ENCODE peak calls at places on chromosomes 2 and 18, in five cellular contexts. One of them, this sample, is unnamed.

GRCh38 chr2:26590439-26590838 is 50.7 kb downstream of the CIB4 start:
- DNase-seq in PC-3: no peak
- DNase-seq in SK-N-SH: peak; percentile 31
- DNase-seq in GM23248: no peak
- DNase-seq in HCT116: no peak
- DNase-seq in this sample: no peak

GRCh38 chr2:182767578-182767977 is 51.5 kb downstream of the DNAJC10 start:
- DNase-seq in PC-3: peak; percentile 61
- DNase-seq in SK-N-SH: peak; percentile 6
- DNase-seq in GM23248: peak; percentile 37
- DNase-seq in HCT116: peak; percentile 8
- DNase-seq in this sample: peak; percentile 18

GRCh38 chr18:49319590-49319989 is 140.9 kb downstream of the DYM start:
- DNase-seq in PC-3: no peak
- DNase-seq in SK-N-SH: no peak
- DNase-seq in GM23248: peak; percentile 19
- DNase-seq in HCT116: no peak
- DNase-seq in this sample: no peak

GRCh38 chr2:43464546-43464945 is 131.3 kb downstream of the THADA start:
- DNase-seq in PC-3: no peak
- DNase-seq in SK-N-SH: no peak
- DNase-seq in GM23248: peak; percentile 67
- DNase-seq in HCT116: no peak
- DNase-seq in this sample: no peak

GRCh38 chr18:24669502-24669901 is 209.1 kb downstream of the HRH4 start:
- DNase-seq in PC-3: no peak
- DNase-seq in SK-N-SH: no peak
- DNase-seq in GM23248: no peak
- DNase-seq in HCT116: no peak
- DNase-seq in this sample: no peak

GRCh38 chr2:86204458-86204857 is 5.2 kb downstream of the MRPL35 start:
- DNase-seq in PC-3: no peak
- DNase-seq in SK-N-SH: no peak
- DNase-seq in GM23248: no peak
- DNase-seq in HCT116: no peak
- DNase-seq in this sample: no peak

GRCh38 chr18:44510376-44510775 is 170.3 kb upstream of the SETBP1 start:
- DNase-seq in PC-3: no peak
- DNase-seq in SK-N-SH: no peak
- DNase-seq in GM23248: no peak
- DNase-seq in HCT116: no peak
- DNase-seq in this sample: no peak

GRCh38 chr2:241389697-241390096 is 33.6 kb downstream of the FARP2 start:
- DNase-seq in PC-3: no peak
- DNase-seq in SK-N-SH: no peak
- DNase-seq in GM23248: peak; percentile 32
- DNase-seq in HCT116: no peak
- DNase-seq in this sample: no peak

GRCh38 chr2:47016172-47016913 is 100.7 kb upstream of the MCFD2 start:
- DNase-seq in PC-3: peak; percentile 95
- DNase-seq in SK-N-SH: no peak
- DNase-seq in GM23248: peak; percentile 92
- DNase-seq in HCT116: peak; percentile 60
- DNase-seq in this sample: peak; percentile 32

GRCh38 chr2:128638741-128639477 is 320.2 kb upstream of the HS6ST1 start:
- DNase-seq in PC-3: no peak
- DNase-seq in SK-N-SH: peak; percentile 42
- DNase-seq in GM23248: peak; percentile 70
- DNase-seq in HCT116: no peak
- DNase-seq in this sample: no peak
- H3K9me2 ChIP-seq in PC-3: no peaks in the 10 kb centered on the region
- H3K9me2 ChIP-seq in SK-N-SH: no peaks in the 10 kb centered on the region
- H3K9me2 ChIP-seq in GM23248: no peaks in the 10 kb centered on the region
- H3K9me2 ChIP-seq in HCT116: no peaks in the 10 kb centered on the region
- H3K9me2 ChIP-seq in this sample: no peaks in the 10 kb centered on the region

DNA sequence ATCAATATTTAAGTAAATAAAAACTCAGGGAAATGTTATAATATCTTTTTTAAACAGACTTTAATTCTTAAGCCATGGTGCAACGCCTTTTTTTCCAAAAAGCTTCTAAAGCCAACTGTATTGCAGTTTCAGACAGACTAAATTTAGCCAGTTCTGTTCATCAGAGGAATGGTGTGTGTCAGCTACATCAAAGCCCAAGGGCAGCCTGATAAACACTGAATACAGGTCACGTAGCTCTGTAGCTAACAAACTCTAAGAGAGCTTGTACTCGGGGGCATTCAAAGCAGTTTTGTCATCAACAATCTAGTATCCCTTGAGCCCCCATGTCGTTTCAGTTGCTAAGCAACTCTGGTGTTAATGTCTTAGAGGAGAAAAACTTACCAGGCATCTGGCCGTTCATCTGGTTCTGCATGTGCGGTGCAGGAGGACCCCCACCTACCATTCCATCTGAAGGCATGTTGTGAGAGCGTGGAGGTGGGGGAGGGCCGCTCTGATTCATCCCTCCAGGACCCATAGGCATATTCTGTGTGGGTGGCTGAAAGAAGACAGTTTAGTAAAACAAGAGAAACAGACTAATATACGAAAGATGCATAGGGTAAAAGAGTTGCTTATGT is 33.1 kb downstream of the SS18 start:
- DNase-seq in PC-3: no peak
- DNase-seq in SK-N-SH: peak; percentile 65
- DNase-seq in GM23248: no peak
- DNase-seq in HCT116: no peak
- DNase-seq in this sample: no peak
- H3K9ac ChIP-seq in PC-3: no peak overlapping the region
- H3K9ac ChIP-seq in SK-N-SH: no peak overlapping the region
- H3K9ac ChIP-seq in GM23248: no peak overlapping the region
- H3K9ac ChIP-seq in HCT116: no peak overlapping the region
- H3K9ac ChIP-seq in this sample: no peak overlapping the region

GRCh38 chr2:7988440-7988839 is 693.4 kb upstream of the ID2 start:
- DNase-seq in PC-3: peak; percentile 32
- DNase-seq in SK-N-SH: no peak
- DNase-seq in GM23248: no peak
- DNase-seq in HCT116: no peak
- DNase-seq in this sample: no peak
- H3K9me2 ChIP-seq in PC-3: no peaks in the 10 kb centered on the region
- H3K9me2 ChIP-seq in SK-N-SH: no peaks in the 10 kb centered on the region
- H3K9me2 ChIP-seq in GM23248: no peaks in the 10 kb centered on the region
- H3K9me2 ChIP-seq in HCT116: no peaks in the 10 kb centered on the region
- H3K9me2 ChIP-seq in this sample: no peaks in the 10 kb centered on the region

DNA sequence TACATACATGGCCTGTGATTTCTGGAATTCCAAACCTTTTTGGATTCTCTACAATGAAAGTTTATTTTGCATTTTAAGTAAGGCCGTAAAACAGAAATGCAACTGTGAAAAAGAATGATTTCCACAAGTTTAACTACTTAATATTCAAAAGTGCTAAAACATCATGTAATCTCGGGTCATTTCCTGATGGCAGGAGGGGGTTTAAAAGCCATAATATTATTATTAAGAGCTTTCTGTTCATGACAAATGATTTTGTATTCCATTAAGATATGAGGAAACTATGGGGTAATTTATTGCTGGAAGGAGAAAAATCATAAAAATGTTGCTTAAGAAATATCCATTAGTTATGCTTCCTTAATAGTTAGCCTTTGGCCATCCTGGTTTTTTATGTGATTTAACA is 65.7 kb downstream of the COL4A3 start:
- DNase-seq in PC-3: no peak
- DNase-seq in SK-N-SH: no peak
- DNase-seq in GM23248: no peak
- DNase-seq in HCT116: no peak
- DNase-seq in this sample: no peak
- H3K9ac ChIP-seq in PC-3: no peak overlapping the region
- H3K9ac ChIP-seq in SK-N-SH: no peak overlapping the region
- H3K9ac ChIP-seq in GM23248: no peak overlapping the region
- H3K9ac ChIP-seq in HCT116: no peak overlapping the region
- H3K9ac ChIP-seq in this sample: no peak overlapping the region

DNA sequence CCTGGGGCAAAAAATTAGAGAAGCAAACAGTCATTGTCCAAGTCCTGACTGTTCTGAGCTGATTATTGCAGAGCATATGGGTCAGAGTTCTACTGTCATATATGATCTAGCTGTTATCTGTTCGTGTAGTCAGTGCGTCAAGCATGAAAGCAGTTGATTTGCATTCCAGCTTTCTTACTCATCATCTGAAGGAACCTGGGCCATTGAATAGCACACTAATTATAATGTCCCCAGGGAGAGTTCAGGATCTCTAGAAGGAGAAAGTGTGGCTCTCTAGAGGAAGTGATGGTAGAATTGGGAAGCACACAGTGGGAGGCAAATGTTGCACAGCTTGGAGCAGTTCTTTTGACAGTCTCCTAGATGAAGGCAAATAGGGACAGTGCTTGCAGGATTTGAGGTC is 279.8 kb downstream of the PARD3B start:
- DNase-seq in PC-3: peak; percentile 84
- DNase-seq in SK-N-SH: no peak
- DNase-seq in GM23248: no peak
- DNase-seq in HCT116: no peak
- DNase-seq in this sample: no peak
- H3K9me2 ChIP-seq in PC-3: no peaks in the 10 kb centered on the region
- H3K9me2 ChIP-seq in SK-N-SH: no peaks in the 10 kb centered on the region
- H3K9me2 ChIP-seq in GM23248: peaks cover 4% of the 10 kb centered on the region
- H3K9me2 ChIP-seq in HCT116: no peaks in the 10 kb centered on the region
- H3K9me2 ChIP-seq in this sample: no peaks in the 10 kb centered on the region

DNA sequence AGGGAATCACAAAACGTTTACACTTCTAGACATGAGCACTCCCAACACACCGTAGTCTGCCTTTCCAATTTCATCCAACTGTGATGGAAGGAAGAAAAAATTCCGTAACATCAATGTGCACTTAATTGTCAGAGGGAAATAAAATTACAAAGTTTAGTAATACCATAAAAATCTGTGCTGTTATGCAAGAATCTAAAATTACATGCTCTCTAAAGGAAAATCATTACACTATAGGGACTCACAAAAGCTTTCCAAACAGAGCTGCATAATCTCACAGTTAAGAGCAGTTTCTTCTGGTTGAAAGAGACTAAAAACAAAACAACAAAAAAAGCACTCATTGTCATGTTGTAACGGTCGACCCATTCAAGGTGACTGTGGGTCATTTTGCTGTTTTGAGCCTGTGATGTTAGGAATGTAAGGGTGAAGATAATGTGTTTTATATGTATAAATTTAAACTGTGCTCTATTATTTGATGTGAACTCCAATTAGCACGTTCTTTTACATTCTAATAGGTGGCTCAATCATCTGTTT is 698.0 kb downstream of the TDRD15 start:
- DNase-seq in PC-3: no peak
- DNase-seq in SK-N-SH: no peak
- DNase-seq in GM23248: no peak
- DNase-seq in HCT116: no peak
- DNase-seq in this sample: no peak
- H3K9ac ChIP-seq in PC-3: no peak overlapping the region
- H3K9ac ChIP-seq in SK-N-SH: no peak overlapping the region
- H3K9ac ChIP-seq in GM23248: no peak overlapping the region
- H3K9ac ChIP-seq in HCT116: no peak overlapping the region
- H3K9ac ChIP-seq in this sample: no peak overlapping the region

DNA sequence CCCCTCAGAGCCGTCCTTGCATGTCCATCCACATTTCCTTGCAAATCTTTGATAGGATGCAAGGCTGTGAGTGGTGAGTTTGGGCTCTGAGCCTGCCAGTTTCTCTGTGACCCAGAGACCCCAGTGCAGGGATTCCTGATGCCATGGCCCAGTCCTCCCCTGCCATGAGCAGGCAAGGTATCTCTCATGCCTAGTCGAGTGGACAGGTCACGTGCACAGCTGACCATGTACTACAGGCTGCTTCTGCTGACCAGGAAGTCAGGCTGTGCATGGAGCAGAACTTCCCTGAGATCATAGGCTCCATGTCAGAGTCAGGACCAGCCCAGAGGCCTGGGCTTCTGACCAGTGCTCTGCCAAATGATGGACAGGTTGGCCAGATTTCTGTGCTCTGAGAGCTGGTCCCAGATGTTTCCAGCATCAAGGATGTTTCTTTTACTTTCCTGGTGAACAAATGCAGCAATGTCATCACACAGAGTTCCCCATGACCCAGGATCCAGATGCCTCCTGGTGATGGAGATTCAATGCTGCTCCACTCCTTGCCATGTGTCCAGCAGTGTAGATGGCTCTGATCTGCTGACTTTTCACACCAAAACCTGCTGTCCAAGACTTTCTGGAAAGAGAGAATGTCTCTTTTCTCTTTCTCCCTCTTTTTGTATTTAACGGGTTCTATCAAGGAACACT is 321.6 kb upstream of the HS6ST1 start:
- DNase-seq in PC-3: no peak
- DNase-seq in SK-N-SH: no peak
- DNase-seq in GM23248: peak; percentile 14
- DNase-seq in HCT116: no peak
- DNase-seq in this sample: no peak
- H3K9me2 ChIP-seq in PC-3: no peaks in the 10 kb centered on the region
- H3K9me2 ChIP-seq in SK-N-SH: no peaks in the 10 kb centered on the region
- H3K9me2 ChIP-seq in GM23248: no peaks in the 10 kb centered on the region
- H3K9me2 ChIP-seq in HCT116: no peaks in the 10 kb centered on the region
- H3K9me2 ChIP-seq in this sample: no peaks in the 10 kb centered on the region

DNA sequence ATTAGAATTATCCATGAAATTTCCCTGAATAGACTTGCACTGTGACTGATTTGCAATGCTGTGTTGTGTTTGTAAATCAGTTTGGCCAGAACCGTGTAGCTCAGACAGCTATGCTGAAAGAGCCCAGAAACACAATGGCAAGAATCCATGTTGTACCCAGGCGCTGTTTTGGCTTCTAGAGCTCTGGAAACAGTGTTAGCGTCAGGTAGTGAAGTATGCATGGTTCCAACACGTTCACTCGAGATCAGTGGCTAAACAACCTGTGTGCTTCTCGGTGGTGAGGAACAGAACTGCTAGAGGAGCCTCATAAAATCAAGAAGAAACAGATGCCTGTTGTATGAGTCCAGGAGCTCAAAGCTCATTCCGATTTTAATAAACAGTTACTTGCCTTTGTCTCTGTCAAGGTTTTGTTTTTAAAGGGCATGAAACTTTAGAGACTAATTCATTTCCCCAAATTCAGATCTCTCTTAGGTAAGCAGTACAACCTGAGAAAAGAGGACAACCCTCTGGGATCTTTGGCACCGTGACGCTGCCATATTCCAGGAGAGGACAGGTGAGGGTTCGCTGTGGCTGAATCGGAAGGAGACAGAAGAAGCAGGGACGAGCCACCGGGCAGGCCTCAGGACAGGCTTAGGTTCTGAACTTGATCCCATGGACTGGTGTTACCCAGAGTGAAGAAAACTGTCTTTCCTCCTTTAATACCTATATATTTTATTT is 43.6 kb downstream of the GORASP2 start:
- DNase-seq in PC-3: peak; percentile 18
- DNase-seq in SK-N-SH: peak; percentile 35
- DNase-seq in GM23248: no peak
- DNase-seq in HCT116: no peak
- DNase-seq in this sample: peak; percentile 5
- H3K9ac ChIP-seq in PC-3: peak overlapping the region; percentile 91
- H3K9ac ChIP-seq in SK-N-SH: no peak overlapping the region
- H3K9ac ChIP-seq in GM23248: peak overlapping the region; percentile 92
- H3K9ac ChIP-seq in HCT116: peak overlapping the region; percentile 67
- H3K9ac ChIP-seq in this sample: peak overlapping the region; percentile 47

DNA sequence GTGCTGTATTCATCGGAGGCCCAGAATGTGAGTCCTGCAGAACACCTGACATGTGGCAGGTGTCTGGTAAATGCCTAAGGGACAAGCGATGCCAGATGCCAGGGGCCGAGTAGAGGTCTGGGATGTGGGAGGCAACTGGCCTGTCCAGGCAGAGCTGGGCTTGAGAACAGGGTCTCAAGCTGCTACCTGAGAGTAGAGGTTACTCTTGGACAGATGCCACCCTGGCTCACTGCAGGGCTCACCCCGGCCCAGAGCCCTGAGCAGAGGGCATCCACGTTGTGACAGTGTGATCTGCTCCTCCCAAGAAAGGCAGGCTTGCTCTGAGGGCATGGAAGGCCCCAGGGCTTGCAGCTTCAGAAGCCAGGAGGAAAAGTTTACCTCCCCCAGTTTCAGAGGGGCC is 692.0 kb upstream of the ID2 start:
- DNase-seq in PC-3: no peak
- DNase-seq in SK-N-SH: no peak
- DNase-seq in GM23248: no peak
- DNase-seq in HCT116: no peak
- DNase-seq in this sample: no peak
- H3K9me2 ChIP-seq in PC-3: no peaks in the 10 kb centered on the region
- H3K9me2 ChIP-seq in SK-N-SH: no peaks in the 10 kb centered on the region
- H3K9me2 ChIP-seq in GM23248: no peaks in the 10 kb centered on the region
- H3K9me2 ChIP-seq in HCT116: no peaks in the 10 kb centered on the region
- H3K9me2 ChIP-seq in this sample: no peaks in the 10 kb centered on the region